ENCODE peak calls at places on chromosomes 11 and 22, in four cellular contexts. One of them, this sample, is unnamed.

GRCh38 chr11:131823772-131824171 is 453.4 kb downstream of the NTM start:
- DNase-seq in Ammon's horn: no peak
- DNase-seq in activated CD4-positive, alpha-beta T cell treated with anti-CD3 and anti-CD28 coated beads for 24 hours: no peak
- DNase-seq in Peyer's patch: no peak
- DNase-seq in this sample: no peak

GRCh38 chr11:130531061-130531460 is 82.6 kb downstream of the ADAMTS15 start:
- DNase-seq in Ammon's horn: no peak
- DNase-seq in activated CD4-positive, alpha-beta T cell treated with anti-CD3 and anti-CD28 coated beads for 24 hours: no peak
- DNase-seq in Peyer's patch: no peak
- DNase-seq in this sample: no peak

GRCh38 chr22:20904008-20904979 is 12.9 kb upstream of the CRKL start:
- DNase-seq in Ammon's horn: no peak
- DNase-seq in activated CD4-positive, alpha-beta T cell treated with anti-CD3 and anti-CD28 coated beads for 24 hours: no peak
- DNase-seq in Peyer's patch: no peak
- DNase-seq in this sample: no peak

GRCh38 chr11:46391186-46391577 is 394 bp downstream of the CHRM4 start:
- DNase-seq in Ammon's horn: no peak
- DNase-seq in activated CD4-positive, alpha-beta T cell treated with anti-CD3 and anti-CD28 coated beads for 24 hours: no peak
- DNase-seq in Peyer's patch: no peak
- DNase-seq in this sample: no peak

GRCh38 chr22:46214616-46215015 is 35.5 kb downstream of the CDPF1 start:
- DNase-seq in Ammon's horn: no peak
- DNase-seq in activated CD4-positive, alpha-beta T cell treated with anti-CD3 and anti-CD28 coated beads for 24 hours: no peak
- DNase-seq in Peyer's patch: no peak
- DNase-seq in this sample: no peak

GRCh38 chr11:124586247-124586860 is 16.6 kb downstream of the OR8A1 start:
- DNase-seq in Ammon's horn: peak; percentile 70
- DNase-seq in activated CD4-positive, alpha-beta T cell treated with anti-CD3 and anti-CD28 coated beads for 24 hours: peak; percentile 23
- DNase-seq in Peyer's patch: peak; percentile 65
- DNase-seq in this sample: no peak

GRCh38 chr11:68963779-68964178 is 17.0 kb downstream of the MRGPRD start:
- DNase-seq in Ammon's horn: no peak
- DNase-seq in activated CD4-positive, alpha-beta T cell treated with anti-CD3 and anti-CD28 coated beads for 24 hours: no peak
- DNase-seq in Peyer's patch: no peak
- DNase-seq in this sample: no peak

GRCh38 chr11:79957702-79958101 is 516.9 kb upstream of the TENM4 start:
- DNase-seq in Ammon's horn: no peak
- DNase-seq in activated CD4-positive, alpha-beta T cell treated with anti-CD3 and anti-CD28 coated beads for 24 hours: no peak
- DNase-seq in Peyer's patch: no peak
- DNase-seq in this sample: no peak

GRCh38 chr11:8567597-8568198 is 26.3 kb downstream of the STK33 start:
- DNase-seq in Ammon's horn: no peak
- DNase-seq in activated CD4-positive, alpha-beta T cell treated with anti-CD3 and anti-CD28 coated beads for 24 hours: no peak
- DNase-seq in Peyer's patch: no peak
- DNase-seq in this sample: no peak

GRCh38 chr11:3080104-3080503 is 22.9 kb upstream of the CARS1 start:
- DNase-seq in Ammon's horn: no peak
- DNase-seq in activated CD4-positive, alpha-beta T cell treated with anti-CD3 and anti-CD28 coated beads for 24 hours: no peak
- DNase-seq in Peyer's patch: no peak
- DNase-seq in this sample: no peak

GRCh38 chr22:28978158-28978557 is 83.5 kb downstream of the C22orf31 start:
- DNase-seq in Ammon's horn: no peak
- DNase-seq in activated CD4-positive, alpha-beta T cell treated with anti-CD3 and anti-CD28 coated beads for 24 hours: no peak
- DNase-seq in Peyer's patch: no peak
- DNase-seq in this sample: no peak

GRCh38 chr11:86335131-86335768 is 33.2 kb downstream of the HIKESHI start:
- DNase-seq in Ammon's horn: no peak
- DNase-seq in activated CD4-positive, alpha-beta T cell treated with anti-CD3 and anti-CD28 coated beads for 24 hours: no peak
- DNase-seq in Peyer's patch: no peak
- DNase-seq in this sample: no peak

GRCh38 chr22:20524004-20524481 is 16.6 kb downstream of the MED15 start:
- DNase-seq in Ammon's horn: no peak
- DNase-seq in activated CD4-positive, alpha-beta T cell treated with anti-CD3 and anti-CD28 coated beads for 24 hours: no peak
- DNase-seq in Peyer's patch: no peak
- DNase-seq in this sample: no peak

GRCh38 chr22:39738746-39739145 is 154.8 kb downstream of the ENTHD1 start:
- DNase-seq in Ammon's horn: no peak
- DNase-seq in activated CD4-positive, alpha-beta T cell treated with anti-CD3 and anti-CD28 coated beads for 24 hours: no peak
- DNase-seq in Peyer's patch: no peak
- DNase-seq in this sample: no peak

GRCh38 chr11:95104916-95105315 is 15.3 kb downstream of the ENDOD1 start:
- DNase-seq in Ammon's horn: no peak
- DNase-seq in activated CD4-positive, alpha-beta T cell treated with anti-CD3 and anti-CD28 coated beads for 24 hours: no peak
- DNase-seq in Peyer's patch: no peak
- DNase-seq in this sample: no peak

GRCh38 chr11:68994891-68995280 is 14.1 kb upstream of the MRGPRD start:
- DNase-seq in Ammon's horn: no peak
- DNase-seq in activated CD4-positive, alpha-beta T cell treated with anti-CD3 and anti-CD28 coated beads for 24 hours: no peak
- DNase-seq in Peyer's patch: no peak
- DNase-seq in this sample: no peak

GRCh38 chr22:42050641-42051040 is 20.0 kb downstream of the NAGA start:
- DNase-seq in Ammon's horn: no peak
- DNase-seq in activated CD4-positive, alpha-beta T cell treated with anti-CD3 and anti-CD28 coated beads for 24 hours: no peak
- DNase-seq in Peyer's patch: no peak
- DNase-seq in this sample: no peak

GRCh38 chr22:27715078-27715477 is 86.5 kb downstream of the MN1 start:
- DNase-seq in Ammon's horn: peak; percentile 93
- DNase-seq in activated CD4-positive, alpha-beta T cell treated with anti-CD3 and anti-CD28 coated beads for 24 hours: no peak
- DNase-seq in Peyer's patch: no peak
- DNase-seq in this sample: no peak

GRCh38 chr11:128685383-128686044 is 8.4 kb upstream of the FLI1 start:
- DNase-seq in Ammon's horn: no peak
- DNase-seq in activated CD4-positive, alpha-beta T cell treated with anti-CD3 and anti-CD28 coated beads for 24 hours: no peak
- DNase-seq in Peyer's patch: no peak
- DNase-seq in this sample: no peak

GRCh38 chr11:59556115-59556882 is 45.0 kb downstream of the OR4D9 start:
- DNase-seq in Ammon's horn: peak; percentile 74
- DNase-seq in activated CD4-positive, alpha-beta T cell treated with anti-CD3 and anti-CD28 coated beads for 24 hours: peak; percentile 70
- DNase-seq in Peyer's patch: no peak
- DNase-seq in this sample: no peak

GRCh38 chr22:44442856-44443595 is 55.0 kb downstream of the RTL6 start:
- DNase-seq in Ammon's horn: no peak
- DNase-seq in activated CD4-positive, alpha-beta T cell treated with anti-CD3 and anti-CD28 coated beads for 24 hours: no peak
- DNase-seq in Peyer's patch: peak; percentile 20
- DNase-seq in this sample: no peak

This sample was measured in GM18507.